ENCODE peak calls at places on chromosomes 7 and 10, in eight cellular contexts. V, G, T, U, O, R, P and C are unnamed samples.

GRCh38 chr7:91557789-91558396 is 293.7 kb downstream of the FZD1 start:
- DNase-seq in V (peak), G (no peak), T (no peak), U (peak), O (no peak), R (no peak), P (no peak), C (no peak)

GRCh38 chr10:75043256-75044121 is 68.0 kb upstream of the SAMD8 start:
- DNase-seq in V (no peak), G (no peak), T (no peak), U (no peak), O (no peak), R (no peak), P (peak), C (peak)

GRCh38 chr7:48250441-48250951 is 79.2 kb downstream of the ABCA13 start:
- DNase-seq in V (no peak), G (peak), T (peak), U (peak), O (no peak), R (no peak), P (no peak), C (no peak)

GRCh38 chr7:77940647-77941046 is 142.1 kb downstream of the PHTF2 start:
- DNase-seq in V (peak), G (peak), T (peak), U (peak), O (no peak), R (no peak), P (no peak), C (no peak)

GRCh38 chr10:118783776-118784542 is 29.2 kb upstream of the CACUL1 start:
- DNase-seq in V (no peak), G (no peak), T (no peak), U (no peak), O (no peak), R (no peak), P (no peak), C (no peak)

GRCh38 chr7:101128040-101128834 is 1.3 kb downstream of the SERPINE1 start:
- DNase-seq in V (no peak), G (no peak), T (no peak), U (no peak), O (no peak), R (no peak), P (no peak), C (no peak)

GRCh38 chr7:116779921-116780320 is 82.5 kb upstream of the CAPZA2 start:
- DNase-seq in V (no peak), G (no peak), T (no peak), U (no peak), O (no peak), R (no peak), P (no peak), C (no peak)

GRCh38 chr7:81516898-81517297 is 252.9 kb downstream of the HGF start:
- DNase-seq in V (no peak), G (no peak), T (no peak), U (no peak), O (no peak), R (no peak), P (no peak), C (no peak)

GRCh38 chr10:75507469-75507868 is 76.0 kb downstream of the LRMDA start:
- DNase-seq in V (no peak), G (no peak), T (no peak), U (no peak), O (no peak), R (no peak), P (no peak), C (no peak)

GRCh38 chr10:45375716-45376231 is 1.8 kb downstream of the ALOX5 start:
- DNase-seq in V (peak), G (peak), T (no peak), U (no peak), O (no peak), R (no peak), P (no peak), C (peak)

GRCh38 chr10:130463104-130463875 is 327.1 kb downstream of the GLRX3 start:
- DNase-seq in V (no peak), G (no peak), T (no peak), U (no peak), O (no peak), R (no peak), P (no peak), C (no peak)

GRCh38 chr10:89274928-89275327 is 23.4 kb upstream of the LIPA start:
- DNase-seq in V (no peak), G (no peak), T (no peak), U (peak), O (no peak), R (no peak), P (no peak), C (no peak)

GRCh38 chr10:123480344-123480743 is 185.8 kb upstream of the GPR26 start:
- DNase-seq in V (no peak), G (no peak), T (no peak), U (no peak), O (no peak), R (no peak), P (no peak), C (no peak)

GRCh38 chr10:132638130-132638515 is 100.5 kb downstream of the INPP5A start:
- DNase-seq in V (no peak), G (no peak), T (no peak), U (no peak), O (no peak), R (no peak), P (no peak), C (peak)

GRCh38 chr10:14125564-14125963 is 205.2 kb downstream of the FRMD4A start:
- DNase-seq in V (no peak), G (no peak), T (no peak), U (no peak), O (peak), R (no peak), P (no peak), C (no peak)

GRCh38 chr7:155380221-155380861 is 77.6 kb upstream of the EN2 start:
- DNase-seq in V (peak), G (peak), T (peak), U (peak), O (peak), R (no peak), P (peak), C (peak)

GRCh38 chr10:118800920-118801319 is 46.1 kb upstream of the CACUL1 start:
- DNase-seq in V (peak), G (peak), T (no peak), U (peak), O (peak), R (no peak), P (no peak), C (peak)

GRCh38 chr10:119253433-119254174 is 46.2 kb downstream of the GRK5 start:
- DNase-seq in V (no peak), G (peak), T (peak), U (peak), O (no peak), R (no peak), P (no peak), C (peak)

GRCh38 chr7:44963526-44964290 is 15.1 kb downstream of the MYO1G start:
- DNase-seq in V (no peak), G (no peak), T (no peak), U (no peak), O (no peak), R (no peak), P (no peak), C (peak)

GRCh38 chr7:106895246-106895864 is 30.3 kb downstream of the PIK3CG start:
- DNase-seq in V (peak), G (no peak), T (no peak), U (no peak), O (no peak), R (no peak), P (no peak), C (peak)

GRCh38 chr10:105150486-105150885 is 509.4 kb downstream of the SORCS3 start:
- DNase-seq in V (no peak), G (no peak), T (no peak), U (peak), O (no peak), R (no peak), P (no peak), C (no peak)

GRCh38 chr7:155863721-155864151 is 51.5 kb upstream of the SHH start:
- DNase-seq in V (no peak), G (no peak), T (no peak), U (no peak), O (peak), R (no peak), P (no peak), C (peak)

GRCh38 chr7:46739378-46740234 is 818.5 kb upstream of the IGFBP3 start:
- DNase-seq in V (no peak), G (no peak), T (no peak), U (no peak), O (no peak), R (no peak), P (no peak), C (no peak)

GRCh38 chr10:78623577-78624215 is 445.1 kb upstream of the ZMIZ1 start:
- DNase-seq in V (no peak), G (peak), T (no peak), U (peak), O (no peak), R (no peak), P (no peak), C (no peak)